ENCODE peak calls at places on chromosomes 6 and 20, in six cellular contexts. Y is posterior vena cava; A is GM10248; M is stimulated activated CD4-positive, alpha-beta T cell treated with anti-CD3 and anti-CD28 coated beads, Interleukin-4, amount 100 ng/mL, for 1 hour; O is HFF-Myc; T is AG10803. C is an unnamed sample.
A peak's percentile ranks its signal among the peaks of the same experiment; 100 is the strongest.

GRCh38 chr6:170193326-170193821 is 97.5 kb downstream of the DLL1 start:
- DNase-seq in O (no peak), T (no peak), M (no peak), Y (no peak), A (no peak), C (no peak)

GRCh38 chr6:146123611-146124010 is 94.7 kb downstream of the GRM1 start:
- DNase-seq in Y (no peak), T (no peak), O (no peak), A (no peak), M (no peak), C (no peak)

GRCh38 chr6:125201961-125202729 is 48.6 kb downstream of the TPD52L1 start:
- DNase-seq in A (no peak), T (peak; percentile 80), M (no peak), Y (peak; percentile 84), O (peak; percentile 74), C (no peak)

GRCh38 chr6:161169690-161170089 is 104.2 kb downstream of the AGPAT4 start:
- DNase-seq in O (peak; percentile 87), M (no peak), Y (no peak), T (peak; percentile 69), A (no peak), C (no peak)

GRCh38 chr6:42017021-42017643 is 33.2 kb upstream of the TAF8 start:
- DNase-seq in A (no peak), M (no peak), Y (peak; percentile 10), O (peak; percentile 43), T (peak; percentile 77), C (no peak)

GRCh38 chr20:24045621-24046020 is 57.0 kb upstream of the GGTLC1 start:
- DNase-seq in M (no peak), T (no peak), A (no peak), Y (no peak), O (no peak), C (no peak)

GRCh38 chr6:13666194-13667105 is 45.2 kb downstream of the RANBP9 start:
- DNase-seq in A (no peak), Y (no peak), M (no peak), O (no peak), T (no peak), C (no peak)

GRCh38 chr6:166589334-166589731 is 2.9 kb upstream of the RAMACL start:
- DNase-seq in O (no peak), M (no peak), Y (no peak), A (peak; percentile 38), T (no peak), C (peak; percentile 42)

GRCh38 chr20:6866741-6867140 is 99.3 kb downstream of the BMP2 start:
- DNase-seq in A (no peak), Y (no peak), M (no peak), T (peak; percentile 5), O (peak; percentile 32), C (no peak)

GRCh38 chr6:88013554-88013953 is 34.1 kb upstream of the SPACA1 start:
- DNase-seq in T (no peak), O (no peak), A (no peak), M (no peak), Y (no peak), C (no peak)

GRCh38 chr6:21965953-21966539 is 330.8 kb downstream of the PRL start:
- DNase-seq in T (no peak), M (no peak), A (no peak), O (no peak), Y (no peak), C (no peak)

GRCh38 chr6:35687658-35688604 is 784 bp downstream of the FKBP5 start:
- DNase-seq in O (no peak), T (peak; percentile 33), A (peak; percentile 53), Y (peak; percentile 89), M (peak; percentile 61), C (peak; percentile 25)

GRCh38 chr20:44069203-44069931 is 117.6 kb downstream of the JPH2 start:
- DNase-seq in O (no peak), Y (no peak), M (peak; percentile 41), T (no peak), A (peak; percentile 51), C (peak; percentile 57)

GRCh38 chr6:125904871-125905270 is 51.7 kb upstream of the HINT3 start:
- DNase-seq in T (peak; percentile 58), O (no peak), M (peak; percentile 12), A (peak; percentile 18), Y (no peak), C (peak; percentile 50)

GRCh38 chr6:336159-337114 is 44.1 kb downstream of the DUSP22 start:
- DNase-seq in Y (peak; percentile 72), T (no peak), O (no peak), M (no peak), A (peak; percentile 70), C (peak; percentile 88)

GRCh38 chr6:156021746-156022396 is 566.2 kb upstream of the NOX3 start:
- DNase-seq in M (no peak), Y (no peak), T (peak; percentile 71), A (no peak), O (no peak), C (no peak)

GRCh38 chr6:55977959-55978358 is 102.6 kb upstream of the BMP5 start:
- DNase-seq in M (no peak), T (no peak), A (no peak), O (no peak), Y (no peak), C (no peak)

GRCh38 chr6:9140181-9140580 is 704.8 kb upstream of the SLC35B3 start:
- DNase-seq in O (no peak), M (no peak), A (no peak), T (no peak), Y (no peak), C (no peak)

GRCh38 chr6:116169880-116170279 is 43.9 kb upstream of the COL10A1 start:
- DNase-seq in T (no peak), A (no peak), M (no peak), Y (no peak), O (no peak), C (no peak)

GRCh38 chr6:44043479-44044153 is 83.6 kb downstream of the MRPL14 start:
- DNase-seq in O (no peak), M (no peak), T (no peak), Y (no peak), A (peak; percentile 67), C (no peak)

GRCh38 chr20:58870293-58871014 is 17.9 kb downstream of the GNAS start:
- DNase-seq in M (peak; percentile 55), A (peak; percentile 64), T (peak; percentile 44), O (no peak), Y (peak; percentile 84), C (no peak)

GRCh38 chr20:61436674-61437279 is 184.7 kb downstream of the CDH4 start:
- DNase-seq in T (peak; percentile 73), O (peak; percentile 12), M (no peak), A (no peak), Y (no peak), C (no peak)

GRCh38 chr6:168242655-168243225 is 76.8 kb downstream of the DACT2 start:
- DNase-seq in Y (peak; percentile 60), M (no peak), O (no peak), A (no peak), T (no peak), C (no peak)

GRCh38 chr6:152099816-152100618 is 292.5 kb downstream of the ESR1 start:
- DNase-seq in A (no peak), Y (no peak), O (no peak), M (no peak), T (peak; percentile 25), C (no peak)

GRCh38 chr6:3389390-3390167 is 67.3 kb downstream of the SLC22A23 start:
- DNase-seq in T (peak; percentile 96), Y (peak; percentile 94), M (no peak), A (no peak), O (no peak), C (no peak)

GRCh38 chr20:635609-636338 is 17.2 kb downstream of the SRXN1 start:
- DNase-seq in T (no peak), O (no peak), M (no peak), A (no peak), Y (no peak), C (no peak)

GRCh38 chr6:112785408-112785807 is 438.3 kb downstream of the RFPL4B start:
- DNase-seq in Y (no peak), O (no peak), T (no peak), A (no peak), M (no peak), C (no peak)

GRCh38 chr20:51637241-51637640 is 94.7 kb upstream of the NFATC2 start:
- DNase-seq in A (no peak), T (no peak), M (no peak), O (no peak), Y (no peak), C (no peak)

GRCh38 chr6:3456395-3456767 is 469 bp downstream of the SLC22A23 start:
- DNase-seq in O (no peak), M (peak; percentile 10), A (peak; percentile 43), T (no peak), Y (no peak), C (no peak)

GRCh38 chr6:135128268-135128914 is 52.7 kb upstream of the MYB start:
- DNase-seq in O (no peak), T (no peak), Y (no peak), A (peak; percentile 66), M (peak; percentile 44), C (no peak)

GRCh38 chr20:52924411-52925271 is 47.5 kb upstream of the TSHZ2 start:
- DNase-seq in O (no peak), Y (no peak), T (no peak), A (no peak), M (no peak), C (no peak)

GRCh38 chr6:82955841-82956240 is 109.8 kb downstream of the UBE3D start:
- DNase-seq in M (no peak), Y (no peak), A (no peak), T (peak; percentile 92), O (peak; percentile 46), C (no peak)

GRCh38 chr6:82741325-82741995 is 324.2 kb downstream of the UBE3D start:
- DNase-seq in M (no peak), Y (no peak), A (no peak), T (peak; percentile 16), O (no peak), C (no peak)

GRCh38 chr20:59153355-59153681 is 10.3 kb upstream of the ZNF831 start:
- DNase-seq in T (peak; percentile 5), M (no peak), Y (peak; percentile 86), O (no peak), A (no peak), C (no peak)

GRCh38 chr6:159633196-159633595 is 59.8 kb downstream of the SOD2 start:
- DNase-seq in T (no peak), A (no peak), Y (no peak), M (no peak), O (peak; percentile 11), C (no peak)

GRCh38 chr6:46254946-46255345 is 84.2 kb upstream of the ENPP5 start:
- DNase-seq in A (no peak), O (no peak), T (no peak), Y (no peak), M (no peak), C (no peak)

GRCh38 chr6:1390805-1391511 is 1.6 kb downstream of the FOXF2 start:
- DNase-seq in O (no peak), M (no peak), A (peak; percentile 12), T (peak; percentile 65), Y (no peak), C (no peak)

C was measured in GM12878.